ENCODE peak calls at places on chromosomes 2 and 18, in four cellular contexts. O, U, I and P are unnamed samples.
A peak's percentile ranks its signal among the peaks of the same experiment; 100 is the strongest.

GRCh38 chr2:176149484-176150337 is 1.6 kb upstream of the HOXD4 start:
- DNase-seq in I (no peak), U (no peak), O (no peak), P (no peak)

GRCh38 chr2:602571-603366 is 74.4 kb downstream of the TMEM18 start:
- DNase-seq in O (no peak), U (no peak), I (no peak), P (no peak)

GRCh38 chr2:96501471-96501874 is 3.7 kb downstream of the NEURL3 start:
- DNase-seq in U (no peak), I (no peak), O (no peak), P (no peak)

GRCh38 chr2:75604479-75604878 is 42.1 kb upstream of the MRPL19 start:
- DNase-seq in I (no peak), O (no peak), U (no peak), P (no peak)

GRCh38 chr2:224025874-224026273 is 13.2 kb downstream of the SERPINE2 start:
- DNase-seq in U (peak; percentile 50), I (no peak), O (no peak), P (peak; percentile 28)

GRCh38 chr2:74530239-74531161 is 767 bp downstream of the HTRA2 start:
- DNase-seq in O (no peak), U (peak; percentile 42), I (peak; percentile 31), P (peak; percentile 82)

GRCh38 chr18:5894215-5894612 is 1.1 kb downstream of the TMEM200C start:
- DNase-seq in O (no peak), I (no peak), U (no peak), P (no peak)

GRCh38 chr18:57437782-57438668 is 2.9 kb downstream of the ONECUT2 start:
- DNase-seq in I (peak; percentile 46), O (peak; percentile 100), U (peak; percentile 93), P (peak; percentile 68)

GRCh38 chr2:44682459-44682858 is 259.0 kb upstream of the SIX3 start:
- DNase-seq in I (no peak), O (no peak), U (no peak), P (no peak)

GRCh38 chr18:36993068-36993467 is 164.1 kb downstream of the KIAA1328 start:
- DNase-seq in O (no peak), I (peak; percentile 6), U (no peak), P (no peak)

GRCh38 chr2:71897145-71897495 is 250.5 kb downstream of the CYP26B1 start:
- DNase-seq in I (no peak), O (no peak), U (no peak), P (no peak)

GRCh38 chr2:69594341-69594740 is 49.2 kb downstream of the AAK1 start:
- DNase-seq in I (peak; percentile 31), O (no peak), U (no peak), P (no peak)

GRCh38 chr18:77115461-77115907 is 17.1 kb downstream of the MBP start:
- DNase-seq in O (no peak), I (no peak), U (no peak), P (no peak)

GRCh38 chr2:229586746-229587705 is 127.3 kb downstream of the DNER start:
- DNase-seq in O (peak; percentile 24), I (peak; percentile 87), U (peak; percentile 78), P (peak; percentile 63)

GRCh38 chr18:21183670-21184069 is 58.4 kb upstream of the GREB1L start:
- DNase-seq in I (no peak), O (no peak), U (no peak), P (no peak)

GRCh38 chr2:109218087-109218791 is 89.2 kb downstream of the SH3RF3 start:
- DNase-seq in I (peak; percentile 17), O (no peak), U (no peak), P (no peak)

GRCh38 chr2:42359894-42360483 is 1.0 kb downstream of the COX7A2L start:
- DNase-seq in I (peak; percentile 45), O (no peak), U (peak; percentile 17), P (no peak)

GRCh38 chr2:46257476-46257875 is 39.7 kb upstream of the EPAS1 start:
- DNase-seq in U (peak; percentile 5), O (no peak), I (no peak), P (no peak)

GRCh38 chr2:42048318-42049251 is 764 bp downstream of the PKDCC start:
- DNase-seq in O (no peak), U (no peak), I (peak; percentile 88), P (no peak)

DNA sequence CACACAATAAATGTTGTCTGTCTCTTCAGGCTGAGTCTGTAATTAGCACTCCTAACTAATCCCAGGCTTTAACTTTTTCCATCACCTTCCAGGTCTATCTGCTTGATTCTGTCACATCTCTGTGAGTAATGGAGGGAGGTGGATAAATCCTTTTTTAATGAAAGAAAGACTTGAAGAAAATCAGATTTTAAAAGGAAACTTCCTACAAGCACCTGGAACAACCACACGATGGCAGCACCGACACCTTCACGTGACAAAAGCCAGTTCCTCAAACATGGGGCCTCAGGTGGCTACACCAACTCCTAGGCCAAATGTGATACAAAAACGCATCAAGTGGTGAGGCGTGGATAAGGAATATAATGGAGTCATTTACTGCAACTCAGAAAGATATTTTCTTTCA is 41.8 kb downstream of the TGFBRAP1 start:
- DNase-seq in U (peak; percentile 42), I (peak; percentile 40), O (no peak), P (peak; percentile 42)
- TF ChIP-seq CTCF in U (peak; percentile 58), I (peak; percentile 47), O (peak; percentile 34), P (peak; percentile 43)

GRCh38 chr2:29518988-29519925 is 402.1 kb downstream of the ALK start:
- DNase-seq in I (peak; percentile 89), O (no peak), U (no peak), P (no peak)
- TF ChIP-seq CTCF in I (no peak), O (no peak), U (no peak), P (no peak)

GRCh38 chr2:121902616-121903015 is 147.2 kb downstream of the TSN start:
- DNase-seq in U (no peak), I (no peak), O (no peak), P (no peak)
- TF ChIP-seq CTCF in U (no peak), I (no peak), O (no peak), P (no peak)

GRCh38 chr2:80852079-80852807 is 547.7 kb upstream of the LRRTM1 start:
- DNase-seq in I (no peak), U (no peak), O (no peak), P (no peak)
- TF ChIP-seq CTCF in I (no peak), U (no peak), O (no peak), P (no peak)

DNA sequence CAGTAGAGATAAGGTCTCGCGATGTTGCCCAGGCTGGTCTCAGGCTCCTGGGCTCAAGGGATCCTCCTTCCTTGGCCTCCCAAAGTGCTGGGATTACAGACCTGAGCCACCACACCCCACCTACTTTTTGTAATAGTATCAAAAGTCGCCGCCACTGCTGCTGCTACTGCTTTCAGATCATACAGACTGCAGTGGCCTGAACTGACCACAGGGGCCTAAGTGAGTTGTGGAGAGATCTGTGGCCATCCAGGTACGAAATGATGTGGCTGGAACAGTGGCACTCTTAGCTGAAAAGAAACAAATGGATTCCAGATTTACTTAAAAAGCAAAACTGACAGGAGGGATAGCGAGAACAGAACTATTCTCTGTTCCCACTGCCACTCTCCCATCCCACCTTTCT is 32.9 kb upstream of the POMC start:
- DNase-seq in O (no peak), I (no peak), U (no peak), P (no peak)
- TF ChIP-seq CTCF in O (no peak), I (peak; percentile 26), U (no peak), P (peak; percentile 14)

GRCh38 chr2:3535794-3536681 is 16.7 kb upstream of the ADI1 start:
- DNase-seq in U (peak; percentile 48), I (peak; percentile 89), O (no peak), P (no peak)
- TF ChIP-seq CTCF in U (no peak), I (peak; percentile 33), O (no peak), P (no peak)

GRCh38 chr2:50611261-50612020 is 420.5 kb downstream of the NRXN1 start:
- DNase-seq in O (no peak), U (no peak), I (no peak), P (no peak)

GRCh38 chr2:50607746-50608145 is 424.2 kb downstream of the NRXN1 start:
- DNase-seq in I (no peak), U (no peak), O (no peak), P (no peak)

DNA sequence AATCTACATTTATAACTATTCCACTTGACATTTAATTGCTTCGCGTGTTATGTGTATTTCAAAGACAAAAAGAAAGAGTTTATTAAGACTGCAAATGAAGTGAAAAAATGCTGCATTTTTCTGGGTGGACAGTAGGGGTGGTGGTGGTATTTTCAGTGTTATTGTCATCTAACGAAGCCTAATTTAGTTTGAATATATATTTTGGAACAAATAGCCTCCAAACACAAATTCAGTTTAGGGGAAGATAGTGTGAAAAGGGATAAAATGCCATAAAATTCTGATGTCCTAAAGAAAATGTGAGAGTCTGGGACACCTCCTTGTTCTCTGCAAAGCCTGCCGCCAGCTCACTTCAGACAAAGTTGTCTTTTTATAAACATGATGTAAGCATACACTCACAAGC is 425.1 kb downstream of the NRXN1 start:
- DNase-seq in U (no peak), I (no peak), O (no peak), P (no peak)
- TF ChIP-seq CTCF in U (no peak), I (no peak), O (peak; percentile 36), P (no peak)

GRCh38 chr2:65430515-65431416 is 1.6 kb downstream of the SPRED2 start:
- DNase-seq in O (no peak), I (peak; percentile 39), U (peak; percentile 97), P (peak; percentile 38)
- TF ChIP-seq CTCF in O (no peak), I (no peak), U (peak; percentile 7), P (no peak)

GRCh38 chr2:157782057-157782845 is 93.9 kb downstream of the ACVR1 start:
- DNase-seq in O (no peak), I (peak; percentile 29), U (peak; percentile 17), P (no peak)

GRCh38 chr2:157779794-157780193 is 96.3 kb downstream of the ACVR1 start:
- DNase-seq in I (no peak), U (no peak), O (no peak), P (no peak)

GRCh38 chr2:157780211-157780610 is 95.9 kb downstream of the ACVR1 start:
- DNase-seq in O (no peak), I (no peak), U (no peak), P (no peak)

GRCh38 chr2:157783180-157783579 is 93.0 kb downstream of the ACVR1 start:
- DNase-seq in I (no peak), U (no peak), O (no peak), P (no peak)

GRCh38 chr2:157777425-157777824 is 98.7 kb downstream of the ACVR1 start:
- DNase-seq in U (peak; percentile 70), I (peak; percentile 81), O (no peak), P (peak; percentile 26)
- TF ChIP-seq CTCF in U (peak; percentile 75), I (peak; percentile 68), O (peak; percentile 76), P (peak; percentile 47)